ENCODE peak calls at places on chromosomes 3 and 15, in four cellular contexts. L is neural progenitor cell, G is GM23248, M is HCT116. D is an unnamed sample.

GRCh38 chr3:28933337-28933736 is 347.5 kb upstream of the RBMS3 start:
- DNase-seq in L (no peak), G (no peak), M (no peak), D (no peak)

GRCh38 chr3:11331101-11331500 is 58.9 kb downstream of the ATG7 start:
- DNase-seq in L (no peak), G (peak), M (no peak), D (no peak)

GRCh38 chr3:149376728-149377407 is 581 bp downstream of the TM4SF1 start:
- DNase-seq in L (no peak), G (peak), M (no peak), D (no peak)

GRCh38 chr15:66785637-66786036 is 83.6 kb downstream of the SMAD6 start:
- DNase-seq in L (no peak), G (peak), M (no peak), D (no peak)

GRCh38 chr15:85646538-85647091 is 148.1 kb downstream of the KLHL25 start:
- DNase-seq in L (no peak), G (peak), M (no peak), D (no peak)

GRCh38 chr15:66663664-66664063 is 38.4 kb upstream of the SMAD6 start:
- DNase-seq in L (no peak), G (no peak), M (no peak), D (no peak)

GRCh38 chr3:167814441-167814951 is 79.0 kb downstream of the SERPINI1 start:
- DNase-seq in L (no peak), G (peak), M (no peak), D (no peak)

GRCh38 chr3:124032351-124032880 is 40.5 kb upstream of the ROPN1 start:
- DNase-seq in L (peak), G (peak), M (no peak), D (no peak)

GRCh38 chr15:25514522-25514921 is 75.7 kb upstream of the UBE3A start:
- DNase-seq in L (no peak), G (no peak), M (no peak), D (no peak)

GRCh38 chr15:98505611-98506031 is 142.7 kb upstream of the IGF1R start:
- DNase-seq in L (no peak), G (no peak), M (no peak), D (no peak)

GRCh38 chr15:58332676-58333400 is 99.0 kb upstream of the LIPC start:
- DNase-seq in L (no peak), G (peak), M (no peak), D (no peak)

GRCh38 chr15:74333662-74334061 is 33.8 kb downstream of the CYP11A1 start:
- DNase-seq in L (no peak), G (no peak), M (no peak), D (no peak)

GRCh38 chr15:66947471-66947870 is 117.9 kb upstream of the SMAD3 start:
- DNase-seq in L (no peak), G (no peak), M (no peak), D (no peak)

DNA sequence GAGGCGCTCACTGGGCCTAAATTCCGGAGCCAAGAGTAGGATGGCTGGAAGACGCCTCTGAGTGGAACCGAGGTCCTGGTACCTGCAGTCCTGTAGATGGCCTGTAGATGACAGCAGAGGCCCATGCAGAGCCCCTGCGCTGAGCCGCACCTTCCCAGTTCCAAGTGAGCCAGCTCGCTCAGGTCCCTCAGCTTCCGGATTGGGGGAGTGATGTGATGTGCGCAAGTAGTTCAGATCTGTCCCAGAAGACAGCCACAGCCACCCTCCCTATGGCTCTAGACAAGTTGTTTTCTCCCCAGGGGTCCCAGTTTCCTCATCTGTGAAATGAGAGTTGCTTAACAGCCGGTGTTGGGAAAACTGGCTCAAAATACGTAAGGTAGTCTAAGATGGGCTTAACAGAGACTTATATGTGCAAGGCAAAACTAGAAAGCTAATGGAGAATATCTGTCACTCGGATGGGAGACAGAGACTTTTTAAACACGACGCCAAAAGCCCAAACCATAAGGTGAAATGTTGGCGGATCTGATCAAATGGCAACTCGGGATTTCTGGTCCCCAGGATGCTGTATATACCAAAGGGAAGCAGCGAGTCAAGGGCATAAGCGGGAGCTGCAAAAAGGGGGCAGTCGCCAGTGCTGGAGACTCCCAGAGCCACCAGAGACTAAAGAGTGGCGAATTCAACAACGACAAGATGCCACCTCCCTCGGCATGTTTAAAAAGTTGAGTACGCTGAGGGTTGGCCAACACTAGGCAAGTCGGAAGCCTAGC is 765 bp upstream of the MAPKAPK3 start:
- DNase-seq in L (peak), G (peak), M (peak), D (peak)
- TF ChIP-seq EZH2phosphoT487 in L (no peak), G (no peak), M (no peak), D (no peak)

GRCh38 chr3:185763347-185764010 is 61.4 kb downstream of the IGF2BP2 start:
- DNase-seq in L (no peak), G (no peak), M (no peak), D (no peak)

GRCh38 chr3:185760091-185760490 is 64.8 kb downstream of the IGF2BP2 start:
- DNase-seq in L (no peak), G (peak), M (no peak), D (no peak)

GRCh38 chr3:185759523-185759922 is 65.3 kb downstream of the IGF2BP2 start:
- DNase-seq in L (no peak), G (no peak), M (no peak), D (no peak)

GRCh38 chr3:185758912-185759311 is 65.9 kb downstream of the IGF2BP2 start:
- DNase-seq in L (no peak), G (no peak), M (no peak), D (no peak)

GRCh38 chr3:185760550-185760949 is 64.3 kb downstream of the IGF2BP2 start:
- DNase-seq in L (no peak), G (peak), M (no peak), D (no peak)
- TF ChIP-seq EZH2phosphoT487 in L (no peak), G (no peak), M (no peak), D (no peak)

DNA sequence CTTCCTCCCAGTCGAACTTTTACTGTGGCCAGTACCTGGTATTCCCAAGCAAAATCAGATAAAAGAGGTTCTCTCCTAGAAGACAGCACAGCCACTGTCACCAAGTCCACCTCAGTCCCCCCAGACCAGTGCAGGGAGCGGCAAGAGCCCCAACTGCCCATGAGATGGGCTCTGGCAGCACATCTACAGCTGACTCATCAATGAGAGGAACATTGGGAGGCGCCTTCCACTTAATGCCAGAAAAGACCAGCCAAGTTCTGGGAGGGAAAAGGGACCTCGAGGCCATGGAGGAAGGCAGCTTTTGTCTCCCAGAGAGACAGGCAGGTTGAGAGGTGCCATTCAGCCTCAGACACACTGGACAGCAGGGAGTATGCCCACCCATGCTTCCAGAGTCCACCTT is 28.2 kb downstream of the POC1A start:
- DNase-seq in L (no peak), G (peak), M (no peak), D (no peak)
- TF ChIP-seq EZH2phosphoT487 in L (no peak), G (no peak), M (no peak), D (no peak)

DNA sequence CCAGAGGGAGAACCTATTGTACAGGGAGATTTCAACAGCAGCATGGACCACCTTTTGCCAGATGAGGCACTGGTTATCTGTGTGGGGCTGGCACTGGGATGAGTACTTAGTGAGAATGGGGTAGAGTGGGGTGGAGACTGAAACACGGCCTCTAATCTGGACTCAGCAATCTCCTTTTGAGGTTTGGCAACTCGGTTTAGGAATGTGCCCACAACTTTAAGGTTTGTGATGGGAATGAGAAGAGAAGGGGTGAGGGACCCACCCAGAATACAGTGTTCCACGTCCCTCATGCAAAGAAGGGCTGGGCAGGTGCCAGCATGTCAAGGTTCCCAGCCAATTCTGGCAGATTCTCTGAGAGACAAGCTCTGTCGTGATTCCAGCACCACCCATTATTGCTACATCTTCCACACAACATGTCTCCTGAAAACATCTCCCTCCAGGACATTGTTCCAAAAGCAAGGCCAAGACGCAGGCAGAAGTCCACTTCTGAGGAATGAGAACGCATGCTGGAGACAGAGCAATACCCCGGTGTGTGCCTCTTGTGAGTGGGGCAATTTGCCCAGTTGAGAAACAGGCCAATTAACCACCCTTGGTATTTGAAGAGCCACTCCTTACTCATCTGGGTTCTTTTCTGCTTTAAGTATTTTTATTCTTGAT is 37.5 kb upstream of the CCR4 start:
- DNase-seq in L (no peak), G (peak), M (no peak), D (no peak)
- TF ChIP-seq EZH2phosphoT487 in L (no peak), G (no peak), M (no peak), D (no peak)

GRCh38 chr15:36579792-36580431 is 486 bp downstream of the CDIN1 start:
- DNase-seq in L (no peak), G (peak), M (no peak), D (peak)
- TF ChIP-seq EZH2phosphoT487 in L (no peak), G (no peak), M (no peak), D (no peak)

D was measured in MM.1S.